ENCODE peak calls at places on chromosomes 6 and 20, in five cellular contexts. One of them, this sample, is unnamed.

GRCh38 chr6:147063469-147064031 is 140.7 kb upstream of the STXBP5 start:
- DNase-seq in stomach: no peak
- DNase-seq in endothelial cell of umbilical vein: peak
- DNase-seq in breast epithelium: no peak
- DNase-seq in vagina: no peak
- DNase-seq in this sample: no peak

GRCh38 chr20:11044561-11044960 is 370.8 kb upstream of the JAG1 start:
- DNase-seq in endothelial cell of umbilical vein: no peak
- DNase-seq in stomach: no peak
- DNase-seq in vagina: no peak
- DNase-seq in breast epithelium: no peak
- DNase-seq in this sample: no peak

GRCh38 chr20:60055740-60056139 is 97.5 kb downstream of the CDH26 start:
- DNase-seq in stomach: peak
- DNase-seq in breast epithelium: no peak
- DNase-seq in endothelial cell of umbilical vein: no peak
- DNase-seq in vagina: no peak
- DNase-seq in this sample: no peak

GRCh38 chr6:152701081-152701862 is 3.6 kb downstream of the MYCT1 start:
- DNase-seq in stomach: no peak
- DNase-seq in endothelial cell of umbilical vein: peak
- DNase-seq in vagina: no peak
- DNase-seq in breast epithelium: no peak
- DNase-seq in this sample: no peak

GRCh38 chr6:158413028-158413427 is 100.8 kb downstream of the TULP4 start:
- DNase-seq in stomach: no peak
- DNase-seq in breast epithelium: no peak
- DNase-seq in vagina: no peak
- DNase-seq in endothelial cell of umbilical vein: no peak
- DNase-seq in this sample: no peak

GRCh38 chr6:2141644-2142290 is 103.6 kb downstream of the GMDS start:
- DNase-seq in vagina: no peak
- DNase-seq in endothelial cell of umbilical vein: no peak
- DNase-seq in breast epithelium: no peak
- DNase-seq in stomach: no peak
- DNase-seq in this sample: no peak

GRCh38 chr20:1465470-1466210 is 1.0 kb downstream of the NSFL1C start:
- DNase-seq in vagina: peak
- DNase-seq in breast epithelium: no peak
- DNase-seq in stomach: no peak
- DNase-seq in endothelial cell of umbilical vein: no peak
- DNase-seq in this sample: no peak

GRCh38 chr6:160667854-160668481 is 3.9 kb upstream of the LPA start:
- DNase-seq in breast epithelium: no peak
- DNase-seq in vagina: no peak
- DNase-seq in stomach: peak
- DNase-seq in endothelial cell of umbilical vein: no peak
- DNase-seq in this sample: no peak

GRCh38 chr20:24164360-24164759 is 175.8 kb upstream of the GGTLC1 start:
- DNase-seq in stomach: no peak
- DNase-seq in endothelial cell of umbilical vein: peak
- DNase-seq in breast epithelium: no peak
- DNase-seq in vagina: no peak
- DNase-seq in this sample: no peak

GRCh38 chr20:3275064-3275935 is 36.3 kb upstream of the SLC4A11 start:
- DNase-seq in vagina: no peak
- DNase-seq in endothelial cell of umbilical vein: no peak
- DNase-seq in stomach: no peak
- DNase-seq in breast epithelium: no peak
- DNase-seq in this sample: no peak

GRCh38 chr20:14897608-14898007 is 560.2 kb upstream of the FLRT3 start:
- DNase-seq in vagina: no peak
- DNase-seq in endothelial cell of umbilical vein: no peak
- DNase-seq in stomach: no peak
- DNase-seq in breast epithelium: no peak
- DNase-seq in this sample: no peak

GRCh38 chr6:2945069-2945452 is 26.3 kb downstream of the SERPINB6 start:
- DNase-seq in breast epithelium: no peak
- DNase-seq in vagina: peak
- DNase-seq in endothelial cell of umbilical vein: no peak
- DNase-seq in stomach: no peak
- DNase-seq in this sample: peak

GRCh38 chr6:159788757-159789376 is 535 bp downstream of the TCP1 start:
- DNase-seq in vagina: no peak
- DNase-seq in breast epithelium: no peak
- DNase-seq in stomach: peak
- DNase-seq in endothelial cell of umbilical vein: peak
- DNase-seq in this sample: peak

GRCh38 chr20:63597651-63598478 is 23.8 kb upstream of the HELZ2 start:
- DNase-seq in endothelial cell of umbilical vein: no peak
- DNase-seq in stomach: no peak
- DNase-seq in breast epithelium: no peak
- DNase-seq in vagina: no peak
- DNase-seq in this sample: no peak

GRCh38 chr20:63596423-63596822 is 22.4 kb upstream of the HELZ2 start:
- DNase-seq in endothelial cell of umbilical vein: no peak
- DNase-seq in vagina: no peak
- DNase-seq in breast epithelium: no peak
- DNase-seq in stomach: no peak
- DNase-seq in this sample: no peak

GRCh38 chr20:63599396-63600050 is 25.5 kb upstream of the HELZ2 start:
- DNase-seq in breast epithelium: no peak
- DNase-seq in endothelial cell of umbilical vein: no peak
- DNase-seq in stomach: no peak
- DNase-seq in vagina: no peak
- DNase-seq in this sample: no peak

GRCh38 chr20:63595416-63596127 is 21.5 kb upstream of the HELZ2 start:
- DNase-seq in vagina: no peak
- DNase-seq in stomach: no peak
- DNase-seq in breast epithelium: no peak
- DNase-seq in endothelial cell of umbilical vein: no peak
- DNase-seq in this sample: no peak

GRCh38 chr20:63598479-63599395 is 24.7 kb upstream of the HELZ2 start:
- DNase-seq in stomach: no peak
- DNase-seq in vagina: no peak
- DNase-seq in endothelial cell of umbilical vein: no peak
- DNase-seq in breast epithelium: no peak
- DNase-seq in this sample: no peak
- TF ChIP-seq POLR2AphosphoS5 in stomach: no peak
- TF ChIP-seq POLR2AphosphoS5 in vagina: no peak
- TF ChIP-seq POLR2AphosphoS5 in endothelial cell of umbilical vein: no peak
- TF ChIP-seq POLR2AphosphoS5 in breast epithelium: no peak
- TF ChIP-seq POLR2AphosphoS5 in this sample: no peak

GRCh38 chr6:30612687-30613248 is 4.3 kb downstream of the PPP1R10 start:
- DNase-seq in breast epithelium: no peak
- DNase-seq in stomach: no peak
- DNase-seq in endothelial cell of umbilical vein: no peak
- DNase-seq in vagina: no peak
- DNase-seq in this sample: no peak
- H3K27ac ChIP-seq in breast epithelium: peak
- H3K27ac ChIP-seq in stomach: peak
- H3K27ac ChIP-seq in endothelial cell of umbilical vein: peak
- H3K27ac ChIP-seq in vagina: peak
- H3K27ac ChIP-seq in this sample: peak

GRCh38 chr6:33570806-33571636 is 9.1 kb downstream of the BAK1 start:
- DNase-seq in breast epithelium: peak
- DNase-seq in stomach: peak
- DNase-seq in vagina: no peak
- DNase-seq in endothelial cell of umbilical vein: peak
- DNase-seq in this sample: peak
- TF ChIP-seq POLR2A in breast epithelium: no peak
- TF ChIP-seq POLR2A in stomach: peak
- TF ChIP-seq POLR2A in vagina: no peak
- TF ChIP-seq POLR2A in endothelial cell of umbilical vein: peak
- TF ChIP-seq POLR2A in this sample: no peak

DNA sequence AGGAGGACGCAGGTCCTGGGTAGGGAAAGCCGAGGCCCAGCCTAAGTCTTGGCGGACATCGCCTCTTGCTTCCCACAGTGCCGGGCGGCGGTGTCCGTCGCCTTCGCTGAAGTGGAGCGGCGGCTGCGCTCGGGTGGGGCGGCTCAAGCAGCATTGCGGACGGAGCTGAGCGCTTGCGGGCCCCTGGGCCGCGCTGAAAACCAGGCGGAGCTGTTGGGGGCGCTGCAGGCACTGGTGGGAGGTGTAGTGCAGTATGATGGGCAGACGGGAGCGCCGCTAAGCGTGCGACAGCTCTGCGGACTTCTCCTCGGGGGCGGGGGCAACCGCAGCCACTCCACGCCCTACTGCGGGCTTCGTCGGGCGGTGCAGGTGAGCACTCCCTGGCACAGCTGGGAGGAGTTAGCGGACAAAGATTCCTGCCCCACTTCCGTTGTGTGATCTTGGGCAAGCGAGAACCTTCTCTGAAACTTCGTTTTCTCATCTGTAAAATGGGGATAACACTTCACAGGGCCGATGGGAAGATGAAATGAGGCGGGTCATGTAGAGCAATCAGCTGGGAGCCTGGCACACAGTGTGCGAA is 4.3 kb downstream of the PRSS16 start:
- DNase-seq in stomach: peak
- DNase-seq in endothelial cell of umbilical vein: peak
- DNase-seq in breast epithelium: peak
- DNase-seq in vagina: no peak
- DNase-seq in this sample: no peak
- TF ChIP-seq POLR2AphosphoS5 in stomach: peak
- TF ChIP-seq POLR2AphosphoS5 in endothelial cell of umbilical vein: no peak
- TF ChIP-seq POLR2AphosphoS5 in breast epithelium: no peak
- TF ChIP-seq POLR2AphosphoS5 in vagina: no peak
- TF ChIP-seq POLR2AphosphoS5 in this sample: no peak

DNA sequence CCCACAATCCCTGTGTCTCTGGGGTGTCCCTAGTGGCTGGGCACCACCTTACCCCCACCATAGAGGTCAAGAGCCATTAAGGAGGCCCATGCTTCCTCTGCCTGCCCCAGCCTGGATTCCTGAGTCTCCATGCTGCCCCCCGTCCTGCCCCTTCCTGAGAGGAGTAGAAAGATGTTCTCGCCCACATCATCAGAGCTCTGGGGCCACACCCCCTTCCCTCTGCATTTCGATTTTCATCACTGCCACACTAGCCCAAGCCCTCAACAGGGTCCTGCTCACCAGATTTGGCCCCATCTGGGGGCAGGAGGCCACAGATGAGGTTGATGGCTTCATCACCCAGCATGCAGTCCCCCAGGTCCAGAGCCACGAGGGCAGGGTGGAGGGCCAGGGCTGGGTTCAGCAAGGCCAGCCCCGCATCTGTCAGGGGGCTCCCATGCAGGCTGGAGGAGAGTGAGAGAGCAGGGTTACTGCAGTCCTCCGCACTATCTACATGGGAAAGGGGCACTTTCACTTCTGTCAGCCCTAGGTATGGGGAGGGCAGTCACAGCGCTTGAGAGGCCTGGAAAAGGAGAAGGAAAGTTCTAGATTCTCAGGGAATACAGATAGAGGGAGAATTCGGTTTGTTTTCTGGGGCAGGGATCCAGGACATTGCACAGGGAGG is 1.5 kb downstream of the LRRC73 start:
- DNase-seq in endothelial cell of umbilical vein: no peak
- DNase-seq in vagina: no peak
- DNase-seq in stomach: no peak
- DNase-seq in breast epithelium: no peak
- DNase-seq in this sample: no peak
- H3K27ac ChIP-seq in endothelial cell of umbilical vein: no peak
- H3K27ac ChIP-seq in vagina: no peak
- H3K27ac ChIP-seq in stomach: no peak
- H3K27ac ChIP-seq in breast epithelium: no peak
- H3K27ac ChIP-seq in this sample: no peak

GRCh38 chr20:39090881-39091280 is 128.7 kb downstream of the DHX35 start:
- DNase-seq in breast epithelium: no peak
- DNase-seq in endothelial cell of umbilical vein: no peak
- DNase-seq in vagina: no peak
- DNase-seq in stomach: no peak
- DNase-seq in this sample: no peak
- TF ChIP-seq POLR2A in breast epithelium: no peak
- TF ChIP-seq POLR2A in endothelial cell of umbilical vein: no peak
- TF ChIP-seq POLR2A in vagina: no peak
- TF ChIP-seq POLR2A in stomach: no peak
- TF ChIP-seq POLR2A in this sample: no peak

GRCh38 chr6:28530777-28531176 is 5.1 kb downstream of the GPX5 start:
- DNase-seq in endothelial cell of umbilical vein: no peak
- DNase-seq in vagina: no peak
- DNase-seq in breast epithelium: no peak
- DNase-seq in stomach: no peak
- DNase-seq in this sample: no peak

GRCh38 chr6:28537509-28538140 is 11.9 kb downstream of the GPX5 start:
- DNase-seq in breast epithelium: no peak
- DNase-seq in endothelial cell of umbilical vein: no peak
- DNase-seq in stomach: no peak
- DNase-seq in vagina: no peak
- DNase-seq in this sample: no peak

GRCh38 chr6:28531479-28532128 is 5.9 kb downstream of the GPX5 start:
- DNase-seq in stomach: no peak
- DNase-seq in vagina: no peak
- DNase-seq in breast epithelium: no peak
- DNase-seq in endothelial cell of umbilical vein: no peak
- DNase-seq in this sample: no peak

GRCh38 chr6:28537065-28537464 is 11.4 kb downstream of the GPX5 start:
- DNase-seq in breast epithelium: no peak
- DNase-seq in vagina: no peak
- DNase-seq in stomach: no peak
- DNase-seq in endothelial cell of umbilical vein: peak
- DNase-seq in this sample: no peak

GRCh38 chr6:28534880-28535279 is 9.2 kb downstream of the GPX5 start:
- DNase-seq in stomach: no peak
- DNase-seq in vagina: no peak
- DNase-seq in breast epithelium: no peak
- DNase-seq in endothelial cell of umbilical vein: no peak
- DNase-seq in this sample: no peak
- TF ChIP-seq POLR2AphosphoS5 in stomach: no peak
- TF ChIP-seq POLR2AphosphoS5 in vagina: no peak
- TF ChIP-seq POLR2AphosphoS5 in breast epithelium: no peak
- TF ChIP-seq POLR2AphosphoS5 in endothelial cell of umbilical vein: no peak
- TF ChIP-seq POLR2AphosphoS5 in this sample: no peak

This sample was measured in suprapubic skin.